ENCODE peak calls at places on chromosomes 4 and X, in five cellular contexts. G is neural progenitor cell, H is HCT116, B is tibial nerve, V is K562. J is an unnamed sample. For H3K36me3, the result is how much of the 10 kb centered on the place peaks cover.

GRCh38 chr4:19130836-19131235 is 1109.3 kb upstream of the LCORL start:
- DNase-seq in G (no peak), V (no peak), H (no peak), B (no peak), J (no peak)

GRCh38 chrX:31353095-31353494 is 281.3 kb upstream of the FTHL17 start:
- DNase-seq in G (no peak), V (no peak), B (no peak), H (no peak), J (no peak)

GRCh38 chr4:52425751-52426326 is 233.3 kb downstream of the USP46 start:
- DNase-seq in V (no peak), B (no peak), G (no peak), H (no peak), J (no peak)

GRCh38 chr4:149784018-149784417 is 31.6 kb downstream of the IQCM start:
- DNase-seq in V (no peak), G (no peak), B (no peak), H (no peak), J (no peak)

GRCh38 chr4:112859456-112860184 is 189.8 kb upstream of the ANK2 start:
- DNase-seq in B (no peak), H (no peak), G (no peak), V (no peak), J (no peak)

GRCh38 chr4:52869196-52869595 is 7.1 kb downstream of the RASL11B start:
- DNase-seq in G (no peak), V (no peak), H (no peak), B (no peak), J (no peak)

GRCh38 chr4:22500128-22500611 is 15.7 kb downstream of the ADGRA3 start:
- DNase-seq in H (no peak), B (no peak), V (no peak), G (no peak), J (peak)

GRCh38 chr4:108405586-108405985 is 214.8 kb upstream of the RPL34 start:
- DNase-seq in H (no peak), G (no peak), V (no peak), B (no peak), J (no peak)

GRCh38 chr4:159764343-159764952 is 661.6 kb downstream of the RAPGEF2 start:
- DNase-seq in V (peak), B (no peak), H (peak), G (peak), J (no peak)

GRCh38 chrX:14936561-14936960 is 63.3 kb downstream of the MOSPD2 start:
- DNase-seq in B (no peak), G (no peak), V (peak), H (peak), J (no peak)

GRCh38 chr4:60173718-60174117 is 1026.4 kb upstream of the ADGRL3 start:
- DNase-seq in H (no peak), V (no peak), G (no peak), B (no peak), J (no peak)

GRCh38 chr4:158783775-158784174 is 14.9 kb downstream of the FNIP2 start:
- DNase-seq in H (no peak), G (no peak), V (no peak), B (no peak), J (no peak)

GRCh38 chr4:153188966-153189801 is 15.1 kb upstream of the TRIM2 start:
- DNase-seq in H (no peak), G (no peak), B (no peak), V (no peak), J (no peak)

GRCh38 chrX:102765794-102766193 is 45.3 kb downstream of the GPRASP3 start:
- DNase-seq in H (no peak), B (no peak), G (no peak), V (no peak), J (no peak)

GRCh38 chrX:52563105-52563504 is 46.2 kb upstream of the XAGE1B start:
- DNase-seq in G (no peak), B (no peak), H (no peak), V (no peak), J (no peak)

GRCh38 chr4:93852680-93853079 is 24.1 kb downstream of the ATOH1 start:
- DNase-seq in B (no peak), H (no peak), V (no peak), G (no peak), J (no peak)

GRCh38 chr4:87717276-87718031 is 67.4 kb downstream of the DMP1 start:
- DNase-seq in H (no peak), B (no peak), G (no peak), V (no peak), J (no peak)

GRCh38 chrX:66074920-66075879 is 35.3 kb upstream of the VSIG4 start:
- DNase-seq in H (no peak), V (peak), G (no peak), B (no peak), J (no peak)

GRCh38 chr4:151409470-151410313 is 716 bp downstream of the FHIP1A start:
- DNase-seq in G (peak), B (no peak), V (no peak), H (peak), J (peak)

GRCh38 chr4:145839151-145839550 is 99.5 kb downstream of the ZNF827 start:
- DNase-seq in H (no peak), B (no peak), V (no peak), G (no peak), J (no peak)

GRCh38 chr4:173527103-173527876 is 2.7 kb downstream of the HAND2 start:
- DNase-seq in H (no peak), B (no peak), V (peak), G (peak), J (no peak)

GRCh38 chr4:41391271-41391670 is 134.5 kb downstream of the UCHL1 start:
- DNase-seq in H (no peak), V (no peak), G (no peak), B (no peak), J (no peak)

GRCh38 chrX:12946406-12946805 is 28.5 kb upstream of the TMSB4X start:
- DNase-seq in V (no peak), G (peak), B (no peak), H (no peak), J (no peak)

GRCh38 chr4:37835806-37836205 is 9.3 kb downstream of the PGM2 start:
- DNase-seq in G (no peak), B (no peak), H (no peak), V (no peak), J (no peak)

GRCh38 chr4:88752754-88753153 is 55.1 kb upstream of the NAP1L5 start:
- DNase-seq in V (no peak), H (no peak), B (no peak), G (no peak), J (no peak)

GRCh38 chrX:102720237-102721168 is at the start of gene GPRASP3:
- DNase-seq in H (no peak), V (peak), B (peak), G (peak), J (peak)

GRCh38 chr4:37568494-37568893 is 117.7 kb downstream of the RELL1 start:
- DNase-seq in G (no peak), H (no peak), V (no peak), B (no peak), J (no peak)

GRCh38 chr4:1962980-1963379 is 45.8 kb downstream of the NELFA start:
- DNase-seq in H (no peak), G (no peak), V (peak), B (no peak), J (no peak)

GRCh38 chr4:1964443-1964842 is 44.3 kb downstream of the NELFA start:
- DNase-seq in B (no peak), V (peak), H (no peak), G (no peak), J (no peak)

GRCh38 chr4:1967512-1968149 is 41.1 kb downstream of the NELFA start:
- DNase-seq in H (no peak), G (no peak), B (no peak), V (no peak), J (no peak)

GRCh38 chr4:1961563-1961962 is 47.2 kb downstream of the NELFA start:
- DNase-seq in V (no peak), B (no peak), G (no peak), H (no peak), J (no peak)

DNA sequence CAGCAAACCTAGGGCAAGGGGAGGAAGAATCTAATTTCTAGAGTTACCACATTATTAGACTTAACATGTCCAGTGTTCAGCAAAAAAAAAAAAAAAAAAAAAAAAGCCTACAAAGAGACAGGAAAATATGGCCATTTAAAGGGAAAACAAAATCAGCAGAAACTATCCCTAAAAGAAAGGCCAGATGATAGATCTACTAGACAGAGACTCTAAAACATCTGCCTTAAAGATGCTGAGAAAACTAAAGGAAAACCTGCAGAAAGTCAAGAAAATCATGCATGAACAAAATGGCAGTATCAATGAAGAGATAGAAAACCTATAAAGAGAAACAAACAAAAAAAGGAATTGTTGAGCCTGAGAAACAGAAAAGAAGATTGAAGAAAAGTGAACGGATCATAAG is 43.8 kb downstream of the NELFA start:
- DNase-seq in B (no peak), H (no peak), V (no peak), G (no peak), J (no peak)
- H3K36me3 ChIP-seq in B (under half), H (under half), V (half or more), G (under half), J (under half)

GRCh38 chr4:1738410-1738809 is 17.1 kb downstream of the TACC3 start:
- DNase-seq in B (no peak), V (no peak), H (no peak), G (no peak), J (no peak)

GRCh38 chr4:1737666-1738065 is 16.3 kb downstream of the TACC3 start:
- DNase-seq in B (no peak), H (no peak), G (no peak), V (no peak), J (no peak)

GRCh38 chr4:1739358-1739757 is 18.0 kb downstream of the TACC3 start:
- DNase-seq in V (no peak), H (no peak), G (no peak), B (no peak), J (no peak)

GRCh38 chr4:1741208-1741607 is 19.9 kb downstream of the TACC3 start:
- DNase-seq in G (no peak), B (no peak), H (no peak), V (no peak), J (no peak)

GRCh38 chr4:1740021-1740545 is 18.8 kb downstream of the TACC3 start:
- DNase-seq in H (no peak), V (no peak), G (no peak), B (no peak), J (no peak)
- H3K36me3 ChIP-seq in H (under half), V (half or more), G (under half), B (under half), J (under half)

DNA sequence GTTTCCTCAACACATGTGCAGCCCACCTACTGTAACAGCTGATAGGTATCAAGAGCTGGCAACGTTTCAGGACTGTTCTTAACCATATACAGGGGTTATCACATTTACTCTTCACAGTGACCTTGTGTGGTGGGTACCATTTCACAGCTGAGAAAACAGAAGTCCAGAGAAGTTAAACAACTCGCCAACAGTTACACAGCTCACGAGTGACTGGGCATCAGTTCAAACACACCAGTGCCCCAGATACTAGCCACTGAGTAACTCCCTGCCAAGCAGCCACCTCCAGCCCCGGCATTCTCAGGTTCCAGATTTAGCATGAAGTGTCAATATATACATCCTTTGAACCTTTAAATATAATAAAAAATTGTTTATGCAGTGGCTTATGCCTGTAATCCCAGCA is 7.4 kb downstream of the GPR143 start:
- DNase-seq in B (no peak), G (no peak), H (no peak), V (no peak), J (no peak)
- H3K36me3 ChIP-seq in B (under half), G (under half), H (under half), V (under half), J (under half)

GRCh38 chr4:98890698-98891097 is 38.2 kb downstream of the EIF4E start:
- DNase-seq in V (no peak), H (no peak), G (no peak), B (no peak), J (no peak)
- H3K36me3 ChIP-seq in V (half or more), H (under half), G (half or more), B (under half), J (under half)

GRCh38 chr4:3148926-3149325 is 74.4 kb downstream of the HTT start:
- DNase-seq in V (no peak), H (no peak), B (no peak), G (no peak), J (no peak)

GRCh38 chr4:3145251-3145908 is 70.9 kb downstream of the HTT start:
- DNase-seq in B (no peak), H (no peak), V (no peak), G (no peak), J (no peak)
- H3K36me3 ChIP-seq in B (under half), H (under half), V (under half), G (under half), J (under half)

GRCh38 chr4:2472187-2472586 is 3.3 kb downstream of the RNF4 start:
- DNase-seq in V (no peak), G (no peak), H (no peak), B (no peak), J (no peak)
- H3K36me3 ChIP-seq in V (half or more), G (under half), H (under half), B (under half), J (under half)

GRCh38 chrX:41339148-41339547 is 5.2 kb downstream of the DDX3X start:
- DNase-seq in H (no peak), B (no peak), G (no peak), V (no peak), J (no peak)

GRCh38 chrX:41348551-41348950 is 14.6 kb downstream of the DDX3X start:
- DNase-seq in H (no peak), B (no peak), V (no peak), G (no peak), J (no peak)

GRCh38 chrX:41338422-41338821 is 4.5 kb downstream of the DDX3X start:
- DNase-seq in V (no peak), B (no peak), H (no peak), G (no peak), J (no peak)

GRCh38 chrX:41347186-41347585 is 13.2 kb downstream of the DDX3X start:
- DNase-seq in G (no peak), V (no peak), B (no peak), H (no peak), J (no peak)

GRCh38 chrX:41344053-41344452 is 10.1 kb downstream of the DDX3X start:
- DNase-seq in V (no peak), B (no peak), H (no peak), G (no peak), J (no peak)
- H3K36me3 ChIP-seq in V (half or more), B (under half), H (under half), G (under half), J (under half)

GRCh38 chr4:7807351-7807921 is 132.2 kb downstream of the AFAP1 start:
- DNase-seq in H (no peak), V (no peak), B (no peak), G (no peak), J (no peak)

GRCh38 chr4:7806080-7806630 is 133.5 kb downstream of the AFAP1 start:
- DNase-seq in H (no peak), G (peak), B (peak), V (no peak), J (peak)

GRCh38 chr4:7806724-7807123 is 132.9 kb downstream of the AFAP1 start:
- DNase-seq in G (peak), V (no peak), H (no peak), B (no peak), J (no peak)

GRCh38 chr4:7808752-7809151 is 130.9 kb downstream of the AFAP1 start:
- DNase-seq in H (no peak), B (no peak), G (no peak), V (no peak), J (no peak)

GRCh38 chr4:7808181-7808580 is 131.5 kb downstream of the AFAP1 start:
- DNase-seq in H (no peak), B (no peak), V (no peak), G (no peak), J (no peak)
- H3K36me3 ChIP-seq in H (under half), B (under half), V (under half), G (under half), J (under half)

J was measured in lung.